ENCODE peak calls at places on chromosomes 2 and 18, in six cellular contexts. M is mammary epithelial cell, S is mesendoderm, Z is cardiac muscle cell, N is astrocyte of the spinal cord, K is GM23338. W is an unnamed sample.

GRCh38 chr2:196365132-196365531 is 193.8 kb upstream of the STK17B start:
- DNase-seq in M (no peak), S (no peak), Z (no peak), N (no peak), K (no peak), W (no peak)

GRCh38 chr2:47357475-47357874 is 45.5 kb upstream of the MSH2 start:
- DNase-seq in M (peak), S (peak), Z (peak), N (peak), K (no peak), W (peak)

GRCh38 chr2:35986871-35987270 is 368.7 kb upstream of the CRIM1 start:
- DNase-seq in M (no peak), S (no peak), Z (no peak), N (no peak), K (no peak), W (no peak)

GRCh38 chr18:59143441-59143840 is 3.8 kb downstream of the SEC11C start:
- DNase-seq in M (no peak), S (no peak), Z (no peak), N (no peak), K (no peak), W (no peak)

GRCh38 chr2:44938287-44939073 is 3.0 kb upstream of the SIX3 start:
- DNase-seq in M (no peak), S (peak), Z (no peak), N (no peak), K (peak), W (no peak)

GRCh38 chr2:165953306-165953654 is 296 bp downstream of the TTC21B start:
- DNase-seq in M (no peak), S (no peak), Z (no peak), N (no peak), K (no peak), W (no peak)

GRCh38 chr2:127085260-127085666 is 21.7 kb downstream of the BIN1 start:
- DNase-seq in M (peak), S (peak), Z (peak), N (no peak), K (no peak), W (no peak)

GRCh38 chr2:238985931-238986446 is 138.1 kb downstream of the TWIST2 start:
- DNase-seq in M (no peak), S (no peak), Z (no peak), N (no peak), K (peak), W (no peak)

GRCh38 chr18:49277395-49278036 is 182.9 kb downstream of the DYM start:
- DNase-seq in M (peak), S (no peak), Z (peak), N (peak), K (no peak), W (no peak)

GRCh38 chr2:206526416-206526815 is 83.1 kb downstream of the ADAM23 start:
- DNase-seq in M (no peak), S (no peak), Z (no peak), N (no peak), K (no peak), W (no peak)

GRCh38 chr18:79522451-79523220 is 126.9 kb downstream of the NFATC1 start:
- DNase-seq in M (no peak), S (no peak), Z (no peak), N (no peak), K (no peak), W (no peak)

GRCh38 chr2:191607101-191607500 is 70.8 kb upstream of the NABP1 start:
- DNase-seq in M (peak), S (no peak), Z (peak), N (no peak), K (no peak), W (no peak)

GRCh38 chr2:170214309-170214902 is 36.5 kb downstream of the MYO3B start:
- DNase-seq in M (no peak), S (peak), Z (no peak), N (no peak), K (peak), W (no peak)

GRCh38 chr2:9275399-9275798 is 68.8 kb downstream of the ASAP2 start:
- DNase-seq in M (no peak), S (no peak), Z (no peak), N (no peak), K (no peak), W (no peak)

GRCh38 chr2:151251012-151251411 is 10.7 kb downstream of the RBM43 start:
- DNase-seq in M (peak), S (no peak), Z (peak), N (peak), K (no peak), W (no peak)

GRCh38 chr2:126115975-126116374 is 540.0 kb upstream of the GYPC start:
- DNase-seq in M (no peak), S (peak), Z (no peak), N (no peak), K (peak), W (no peak)

GRCh38 chr18:23226930-23227728 is 91.8 kb downstream of the CABLES1 start:
- DNase-seq in M (peak), S (no peak), Z (peak), N (peak), K (no peak), W (peak)

GRCh38 chr18:58158459-58158858 is 114.4 kb downstream of the NEDD4L start:
- DNase-seq in M (no peak), S (no peak), Z (no peak), N (no peak), K (no peak), W (no peak)

GRCh38 chr2:137775529-137775928 is 188.7 kb upstream of the HNMT start:
- DNase-seq in M (no peak), S (no peak), Z (no peak), N (no peak), K (no peak), W (no peak)

GRCh38 chr2:218035463-218036100 is 32.8 kb upstream of the TNS1 start:
- DNase-seq in M (no peak), S (no peak), Z (no peak), N (no peak), K (no peak), W (no peak)

GRCh38 chr2:238507836-238508235 is 81.1 kb downstream of the ASB1 start:
- DNase-seq in M (no peak), S (no peak), Z (no peak), N (no peak), K (no peak), W (no peak)

GRCh38 chr2:73746015-73746876 is 9.1 kb upstream of the TPRKB start:
- DNase-seq in M (no peak), S (peak), Z (no peak), N (no peak), K (peak), W (no peak)

GRCh38 chr2:216171043-216171442 is 61.9 kb downstream of the XRCC5 start:
- DNase-seq in M (no peak), S (no peak), Z (no peak), N (no peak), K (no peak), W (no peak)

GRCh38 chr2:201859886-201860285 is 53.5 kb downstream of the CDK15 start:
- DNase-seq in M (no peak), S (no peak), Z (no peak), N (peak), K (no peak), W (no peak)

GRCh38 chr2:204051476-204051875 is 114.9 kb downstream of the ICOS start:
- DNase-seq in M (no peak), S (peak), Z (no peak), N (no peak), K (peak), W (no peak)

GRCh38 chr18:10404148-10404547 is 50.3 kb upstream of the APCDD1 start:
- DNase-seq in M (no peak), S (peak), Z (no peak), N (no peak), K (no peak), W (no peak)

DNA sequence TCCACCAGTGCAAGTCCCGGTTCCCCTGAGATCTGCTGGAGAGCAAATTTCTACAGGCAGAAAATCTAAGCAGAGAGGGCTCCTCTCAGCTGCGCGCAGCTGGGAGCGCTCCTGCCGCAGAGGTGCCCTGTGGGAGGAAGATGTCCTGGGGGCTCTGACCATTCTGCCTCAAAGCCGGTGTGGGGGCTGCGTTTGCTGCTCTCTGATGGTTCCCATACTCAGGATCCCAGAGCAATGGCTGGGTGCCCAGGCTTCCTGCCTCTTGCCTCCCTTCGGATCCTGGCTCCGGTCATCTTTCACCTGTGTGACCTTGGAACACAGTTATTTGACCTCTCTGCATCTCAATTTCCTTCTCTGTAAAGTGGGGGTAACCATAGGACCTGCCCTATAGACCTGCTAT is 434.2 kb downstream of the ZNF521 start:
- DNase-seq in M (no peak), S (no peak), Z (no peak), N (no peak), K (no peak), W (no peak)
- H3K4me3 ChIP-seq in M (no peak), S (no peak), Z (no peak), N (no peak), K (no peak), W (no peak)

GRCh38 chr18:35580748-35581534 is 599 bp upstream of the GALNT1 start:
- DNase-seq in M (peak), S (peak), Z (peak), N (peak), K (peak), W (peak)

GRCh38 chr18:35581555-35582309 is at the start of gene GALNT1:
- DNase-seq in M (peak), S (no peak), Z (peak), N (no peak), K (peak), W (peak)

GRCh38 chr18:35582310-35582682 is 756 bp downstream of the GALNT1 start:
- DNase-seq in M (no peak), S (no peak), Z (no peak), N (no peak), K (no peak), W (no peak)

GRCh38 chr18:35585608-35586007 is 4.1 kb downstream of the GALNT1 start:
- DNase-seq in M (no peak), S (no peak), Z (no peak), N (no peak), K (no peak), W (no peak)

GRCh38 chr18:35582899-35583558 is 1.5 kb downstream of the GALNT1 start:
- DNase-seq in M (peak), S (no peak), Z (peak), N (peak), K (peak), W (no peak)
- H3K4me3 ChIP-seq in M (peak), S (no peak), Z (peak), N (peak), K (peak), W (no peak)

DNA sequence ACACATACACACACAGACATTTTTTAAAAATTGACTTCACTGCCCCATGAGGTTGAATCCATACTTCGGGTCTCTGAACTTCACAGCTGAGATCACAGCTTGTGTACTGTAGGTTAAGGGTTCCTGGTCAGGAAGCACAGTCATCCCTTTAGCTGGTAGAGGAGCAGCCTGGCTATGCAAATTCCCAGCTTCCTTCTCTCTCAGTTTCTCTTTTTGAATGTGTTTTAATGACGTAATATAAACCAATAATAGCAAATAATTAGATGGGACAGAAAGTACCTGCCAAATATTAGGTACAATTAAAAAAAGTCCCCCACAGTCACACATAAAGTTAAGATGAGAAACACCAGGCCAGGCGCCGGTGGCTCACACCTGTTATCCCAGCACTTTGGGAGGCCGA is 178.7 kb downstream of the ZNF385B start:
- DNase-seq in M (no peak), S (no peak), Z (no peak), N (no peak), K (no peak), W (no peak)
- H3K4me3 ChIP-seq in M (no peak), S (no peak), Z (no peak), N (no peak), K (no peak), W (no peak)

GRCh38 chr18:498901-499300 is 1.6 kb downstream of the COLEC12 start:
- DNase-seq in M (no peak), S (peak), Z (no peak), N (peak), K (peak), W (no peak)
- H3K4me3 ChIP-seq in M (no peak), S (peak), Z (peak), N (peak), K (peak), W (peak)

GRCh38 chr18:28175047-28175929 is 1.6 kb downstream of the CDH2 start:
- DNase-seq in M (no peak), S (peak), Z (peak), N (peak), K (peak), W (peak)
- H3K4me3 ChIP-seq in M (no peak), S (peak), Z (peak), N (peak), K (peak), W (peak)

GRCh38 chr2:1283856-1284255 is 129.4 kb upstream of the TPO start:
- DNase-seq in M (no peak), S (no peak), Z (no peak), N (no peak), K (no peak), W (no peak)
- H3K4me3 ChIP-seq in M (no peak), S (no peak), Z (no peak), N (no peak), K (no peak), W (no peak)

DNA sequence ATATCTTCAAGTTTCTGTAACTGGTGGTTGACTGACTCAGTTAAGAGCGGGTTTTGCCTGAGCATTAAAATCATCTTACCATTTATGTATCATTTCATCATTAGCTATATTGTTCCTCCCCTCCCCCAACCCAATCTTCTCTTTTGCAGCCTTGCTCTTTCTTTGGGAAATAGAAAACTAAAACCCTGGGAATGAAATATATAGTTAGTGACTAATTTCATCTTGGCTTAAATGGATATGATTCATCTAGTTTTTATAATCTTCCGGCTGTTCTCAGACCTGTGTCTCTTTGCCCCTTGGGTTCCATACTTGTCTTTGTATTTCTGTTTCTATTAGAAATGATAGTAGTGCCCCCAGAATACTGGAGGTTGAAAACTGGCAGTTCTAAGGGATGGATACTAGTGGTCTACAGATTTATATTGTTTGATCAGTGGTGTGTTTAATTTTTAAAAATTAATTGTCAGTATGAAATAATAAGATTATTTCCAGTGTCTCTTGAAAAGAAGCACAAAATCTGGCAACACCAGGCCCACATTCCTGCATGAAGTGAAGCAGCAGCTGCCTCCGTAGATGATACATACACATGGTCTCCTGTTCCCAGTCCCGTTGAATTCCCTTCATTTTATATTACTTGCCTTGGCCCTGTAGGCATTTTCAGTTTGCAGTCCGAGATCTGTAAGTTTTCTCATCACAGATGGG is 44.5 kb downstream of the PHLPP1 start:
- DNase-seq in M (peak), S (peak), Z (peak), N (peak), K (peak), W (no peak)
- H3K4me3 ChIP-seq in M (no peak), S (no peak), Z (no peak), N (no peak), K (peak), W (no peak)